ENCODE peak calls at places on chromosomes 4 and X, in seven cellular contexts. N is CD4-positive, alpha-beta T cell; W is GM06990; R is NCI-H1092; P is stimulated activated naive B cell treated with anti-CD40 and anti-IgM and Interleukin-4, amounts not matched to agents 10 μg/mL and 1 μg/mL and 100 μg/mL, for 72 hours; U is T-helper 2 cell treated with Interferon-gamma antibody and Interleukin-4, amounts not matched to agents 5 μg/mL and 100 μg/mL, for 36 hours; J is GM04503. H is an unnamed sample.

GRCh38 chr4:83923341-83923740 is 387.4 kb downstream of the GPAT3 start:
- DNase-seq in N (no peak), W (no peak), R (no peak), P (no peak), U (no peak), J (no peak), H (no peak)

GRCh38 chr4:178102139-178102538 is 659.9 kb upstream of the AGA start:
- DNase-seq in N (no peak), W (no peak), R (no peak), P (no peak), U (no peak), J (no peak), H (no peak)

GRCh38 chr4:4461850-4462249 is 74.9 kb downstream of the NSG1 start:
- DNase-seq in N (peak; percentile 39), W (no peak), R (peak; percentile 21), P (no peak), U (no peak), J (no peak), H (no peak)

GRCh38 chrX:103503163-103503852 is 16.0 kb downstream of the RAB40A start:
- DNase-seq in N (no peak), W (no peak), R (no peak), P (no peak), U (no peak), J (no peak), H (no peak)

GRCh38 chr4:187619319-187619718 is 376.3 kb upstream of the ZFP42 start:
- DNase-seq in N (no peak), W (no peak), R (no peak), P (no peak), U (no peak), J (no peak), H (no peak)

GRCh38 chrX:7198499-7198898 is 50.5 kb upstream of the PUDP start:
- DNase-seq in N (no peak), W (no peak), R (no peak), P (no peak), U (no peak), J (no peak), H (no peak)

GRCh38 chrX:42797646-42798045 is 19.7 kb upstream of the PPP1R2C start:
- DNase-seq in N (no peak), W (no peak), R (no peak), P (no peak), U (no peak), J (peak; percentile 22), H (no peak)

GRCh38 chrX:7316887-7317286 is 168.9 kb upstream of the PUDP start:
- DNase-seq in N (no peak), W (no peak), R (no peak), P (no peak), U (no peak), J (peak; percentile 89), H (no peak)

GRCh38 chr4:99462875-99463464 is 27.8 kb upstream of the ADH7 start:
- DNase-seq in N (peak; percentile 37), W (peak; percentile 2), R (peak; percentile 42), P (peak; percentile 33), U (peak; percentile 29), J (no peak), H (peak; percentile 46)

GRCh38 chr4:103156107-103156506 is 42.0 kb downstream of the CENPE start:
- DNase-seq in N (no peak), W (no peak), R (no peak), P (no peak), U (no peak), J (no peak), H (no peak)

GRCh38 chrX:119942831-119943184 is 743 bp downstream of the NKAP start:
- DNase-seq in N (no peak), W (no peak), R (no peak), P (no peak), U (no peak), J (no peak), H (no peak)

GRCh38 chr4:72743078-72743477 is 174.1 kb upstream of the ADAMTS3 start:
- DNase-seq in N (no peak), W (no peak), R (no peak), P (no peak), U (no peak), J (no peak), H (no peak)

GRCh38 chr4:108345862-108346530 is 177.3 kb upstream of the LEF1 start:
- DNase-seq in N (no peak), W (no peak), R (no peak), P (no peak), U (no peak), J (peak; percentile 27), H (no peak)